ENCODE peak calls at places on chromosomes 7 and 10, in five cellular contexts. U is fibroblast of lung; S is CD8-positive, alpha-beta memory T cell; E is aorta; D is stomach. Y is an unnamed sample.

GRCh38 chr7:15326044-15326644 is 235.7 kb downstream of the AGMO start:
- DNase-seq in U (peak; percentile 61), D (no peak), E (no peak), S (no peak), Y (no peak)

GRCh38 chr10:131172433-131172832 is 139.1 kb downstream of the TCERG1L start:
- DNase-seq in S (no peak), U (no peak), D (peak; percentile 20), E (no peak), Y (no peak)

GRCh38 chr7:66145404-66145843 is 30.8 kb downstream of the CRCP start:
- DNase-seq in E (no peak), U (peak; percentile 94), D (peak; percentile 36), S (no peak), Y (no peak)

GRCh38 chr10:129741978-129742741 is 221.9 kb downstream of the EBF3 start:
- DNase-seq in S (no peak), D (peak; percentile 18), U (no peak), E (peak; percentile 37), Y (no peak)

GRCh38 chr7:111126987-111127386 is 36.1 kb downstream of the LRRN3 start:
- DNase-seq in S (no peak), D (no peak), E (no peak), U (no peak), Y (no peak)

GRCh38 chr10:48606530-48607355 is 1.9 kb upstream of the ARHGAP22 start:
- DNase-seq in E (peak; percentile 74), U (peak; percentile 94), D (no peak), S (no peak), Y (no peak)

GRCh38 chr10:44316187-44316921 is 68.5 kb downstream of the CXCL12 start:
- DNase-seq in D (no peak), S (no peak), E (no peak), U (no peak), Y (no peak)

GRCh38 chr7:119545118-119545517 is 727.9 kb upstream of the KCND2 start:
- DNase-seq in E (no peak), U (peak; percentile 29), S (no peak), D (no peak), Y (no peak)

GRCh38 chr7:41438919-41439882 is 263.7 kb downstream of the INHBA start:
- DNase-seq in E (no peak), S (no peak), D (no peak), U (no peak), Y (peak; percentile 8)

GRCh38 chr7:38311329-38311937 is 38.0 kb upstream of the TARP start:
- DNase-seq in D (no peak), E (peak; percentile 81), S (no peak), U (no peak), Y (peak; percentile 77)

GRCh38 chr7:104650991-104651680 is 322.7 kb downstream of the LHFPL3 start:
- DNase-seq in D (no peak), E (no peak), S (no peak), U (no peak), Y (no peak)

GRCh38 chr7:155576416-155576815 is 30.1 kb upstream of the CNPY1 start:
- DNase-seq in U (no peak), S (no peak), E (peak; percentile 70), D (no peak), Y (no peak)

GRCh38 chr7:40583653-40584424 is 449.0 kb downstream of the SUGCT start:
- DNase-seq in U (no peak), E (no peak), D (no peak), S (no peak), Y (no peak)

GRCh38 chr10:112804036-112804435 is 146.0 kb upstream of the TCF7L2 start:
- DNase-seq in E (no peak), D (peak; percentile 77), U (no peak), S (no peak), Y (peak; percentile 64)

GRCh38 chr7:77975672-77976480 is 177.3 kb downstream of the PHTF2 start:
- DNase-seq in D (no peak), E (no peak), U (no peak), S (no peak), Y (no peak)

GRCh38 chr10:37478381-37478780 is 353.0 kb downstream of the ANKRD30A start:
- DNase-seq in E (no peak), U (no peak), S (no peak), D (no peak), Y (peak; percentile 10)

GRCh38 chr7:5827755-5828154 is 46.3 kb upstream of the RNF216 start:
- DNase-seq in S (peak; percentile 10), D (no peak), U (peak; percentile 2), E (no peak), Y (peak; percentile 55)

DNA sequence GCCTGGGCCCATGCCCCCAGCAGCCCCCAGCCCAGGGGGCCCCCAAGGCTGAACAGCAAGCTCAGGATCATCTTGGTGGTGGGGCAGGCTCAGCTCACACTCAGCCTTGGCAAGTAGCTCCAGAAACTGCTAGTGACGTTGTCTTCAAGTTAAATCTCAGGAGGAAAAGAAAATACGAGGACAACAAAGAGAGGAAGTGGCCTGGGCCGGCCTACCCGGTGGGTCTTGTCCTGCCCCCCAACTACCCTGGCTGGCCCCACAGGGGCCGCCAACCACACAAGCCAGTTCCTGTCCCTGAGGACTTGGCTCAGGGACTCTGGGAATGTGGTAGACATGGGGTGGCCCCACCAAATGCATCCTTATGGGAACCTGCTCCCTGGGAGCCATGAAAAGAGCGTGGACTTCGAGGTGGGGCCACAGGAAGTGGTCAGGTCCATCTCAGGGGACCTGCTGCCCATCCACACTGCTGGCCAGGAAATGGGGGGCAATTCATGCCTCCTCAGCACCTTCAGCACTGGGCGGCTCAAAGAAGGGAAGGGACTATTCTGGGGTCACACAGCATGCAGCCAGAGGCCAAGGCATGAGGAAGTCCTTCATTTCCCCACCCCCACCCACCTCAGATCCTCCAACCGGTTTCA is at the start of gene MMRN2:
- DNase-seq in D (no peak), S (no peak), E (peak; percentile 74), U (no peak), Y (no peak)
- H3K27ac ChIP-seq in D (peak within 1 kb of the TSS; percentile 52), S (no peak within 1 kb of the TSS), E (no peak within 1 kb of the TSS), U (no peak within 1 kb of the TSS), Y (peak within 1 kb of the TSS; percentile 39)

GRCh38 chr7:158746957-158747356 is 42.4 kb upstream of the NCAPG2 start:
- DNase-seq in D (no peak), U (no peak), E (no peak), S (no peak), Y (no peak)
- H3K36me3 ChIP-seq in D (peaks cover 89% of the 10 kb centered on the region), U (peaks cover 9% of the 10 kb centered on the region), E (no peaks in the 10 kb centered on the region), S (peaks cover 33% of the 10 kb centered on the region), Y (no peaks in the 10 kb centered on the region)

DNA sequence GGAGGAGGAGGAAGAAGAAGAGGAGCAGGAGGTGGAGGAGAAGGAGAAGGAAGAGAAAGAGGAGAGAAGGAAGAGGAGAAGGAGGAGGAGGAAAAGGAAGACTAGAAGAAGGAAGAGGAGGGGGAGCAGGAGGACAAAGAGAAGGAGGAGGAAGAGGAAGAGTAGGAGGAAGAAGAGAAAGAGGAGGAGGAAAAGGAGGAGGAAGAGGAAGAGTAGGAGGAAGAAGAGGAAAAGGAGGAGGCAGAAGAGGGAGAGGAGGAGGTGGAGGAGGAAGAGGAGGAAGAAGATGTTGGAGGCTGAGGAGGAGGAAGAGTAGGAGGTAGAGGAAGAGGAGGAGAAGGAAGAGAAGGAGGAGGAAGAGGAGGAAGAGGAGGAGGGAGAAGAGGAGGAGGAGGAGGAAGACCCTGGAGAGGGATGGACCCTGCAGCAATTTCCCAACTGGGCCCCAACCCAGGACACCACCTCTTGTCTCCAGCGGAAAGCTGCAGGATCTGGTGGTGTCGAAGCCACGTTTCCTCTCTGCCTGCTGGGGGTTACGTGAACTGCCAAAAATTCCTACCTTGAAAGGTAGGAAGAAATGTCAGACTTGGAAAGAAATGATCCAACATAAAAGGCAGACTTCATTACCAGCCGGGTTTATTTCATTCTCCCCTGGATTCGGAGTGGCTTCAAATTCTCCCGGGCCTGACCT is 38.9 kb downstream of the COL26A1 start:
- DNase-seq in E (no peak), U (no peak), D (no peak), S (no peak), Y (no peak)
- H3K27ac ChIP-seq in E (no peak overlapping the region), U (no peak overlapping the region), D (no peak overlapping the region), S (no peak overlapping the region), Y (no peak overlapping the region)

DNA sequence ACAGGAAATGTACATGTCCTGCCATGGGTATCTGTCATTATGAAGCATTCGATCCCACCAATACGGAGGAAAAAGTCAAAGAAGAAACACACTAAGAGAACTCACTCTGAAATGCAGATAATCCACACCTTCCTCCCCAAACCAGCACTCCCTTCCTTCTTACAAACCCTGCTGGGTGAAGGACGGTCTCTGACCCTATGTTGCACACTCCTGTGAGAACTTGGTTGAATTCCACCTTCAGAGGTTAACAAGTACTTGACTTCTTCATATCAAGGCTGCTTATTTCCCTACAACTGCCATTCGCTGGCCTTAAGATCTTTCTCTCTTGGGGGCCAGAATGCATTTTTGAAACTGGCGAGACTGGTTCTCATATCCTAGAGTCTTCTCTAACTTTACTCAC is 16.6 kb downstream of the YWHAG start:
- DNase-seq in D (no peak), S (no peak), U (no peak), E (no peak), Y (no peak)
- H3K36me3 ChIP-seq in D (peaks cover 53% of the 10 kb centered on the region), S (peaks cover 28% of the 10 kb centered on the region), U (peaks cover 19% of the 10 kb centered on the region), E (no peaks in the 10 kb centered on the region), Y (peaks cover 88% of the 10 kb centered on the region)

GRCh38 chr10:5458425-5458824 is 40.9 kb downstream of the CALML5 start:
- DNase-seq in D (no peak), U (no peak), E (no peak), S (no peak), Y (no peak)

GRCh38 chr10:5461201-5461585 is 38.2 kb downstream of the CALML5 start:
- DNase-seq in S (no peak), U (no peak), D (no peak), E (no peak), Y (no peak)

GRCh38 chr10:5457741-5458140 is 41.6 kb downstream of the CALML5 start:
- DNase-seq in D (no peak), S (no peak), E (no peak), U (no peak), Y (no peak)

GRCh38 chr10:5460468-5461200 is 38.7 kb downstream of the CALML5 start:
- DNase-seq in E (no peak), U (no peak), S (no peak), D (no peak), Y (no peak)

GRCh38 chr10:5458949-5459747 is 40.2 kb downstream of the CALML5 start:
- DNase-seq in U (no peak), D (no peak), E (no peak), S (no peak), Y (no peak)
- H3K27ac ChIP-seq in U (no peak overlapping the region), D (no peak overlapping the region), E (no peak overlapping the region), S (no peak overlapping the region), Y (no peak overlapping the region)

DNA sequence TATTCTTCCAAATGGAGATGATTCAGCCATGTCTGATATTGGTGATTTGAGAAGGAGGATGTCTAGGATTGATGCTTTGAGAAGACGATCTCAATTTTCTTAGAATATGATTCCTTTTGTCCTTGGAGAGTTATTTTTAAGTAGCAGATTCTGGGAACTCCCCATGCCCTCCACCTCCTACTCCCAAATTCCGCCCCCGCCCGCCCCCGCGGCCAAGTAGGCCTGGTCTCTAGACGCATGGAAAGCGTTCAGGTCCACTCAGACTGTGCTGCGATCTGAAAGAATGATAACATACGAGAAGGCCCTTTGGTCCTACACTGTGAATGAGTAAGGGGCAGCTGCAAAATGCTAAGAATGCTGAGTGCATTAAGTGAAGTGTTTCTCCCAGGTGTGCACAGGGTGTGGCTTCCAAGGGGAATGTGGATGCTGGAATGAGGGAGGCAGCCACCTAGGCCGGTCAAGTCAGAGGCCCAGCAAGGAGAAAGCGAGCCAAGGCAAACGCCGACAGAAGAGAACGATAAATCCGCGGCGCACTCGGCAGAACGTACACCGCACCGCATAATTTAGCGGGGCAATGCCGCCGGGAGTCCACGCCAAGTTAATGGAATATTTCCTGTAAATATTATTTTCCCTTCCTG is 142.3 kb downstream of the PRPF18 start:
- DNase-seq in D (no peak), U (no peak), E (no peak), S (no peak), Y (no peak)
- H3K36me3 ChIP-seq in D (peaks cover 17% of the 10 kb centered on the region), U (no peaks in the 10 kb centered on the region), E (no peaks in the 10 kb centered on the region), S (no peaks in the 10 kb centered on the region), Y (no peaks in the 10 kb centered on the region)

Y was measured in WERI-Rb-1.